ENCODE peak calls at places on chromosomes 7 and 10, in nine cellular contexts. J is left lung; F is transverse colon; V is GM23338; P is mammary epithelial cell; I is adrenal gland; C is cardiac muscle cell; R is HCT116; U is CD8-positive, alpha-beta T cell. X is an unnamed sample. For H3K27me3, the result is how much of the 10 kb centered on the place peaks cover.

GRCh38 chr7:149878523-149878921 is 4.8 kb downstream of the ATP6V0E2 start:
- DNase-seq in J (no peak), F (no peak), V (no peak), P (no peak), I (no peak), C (no peak), R (no peak), U (no peak), X (no peak)

GRCh38 chr10:70956029-70956759 is 67.8 kb upstream of the PCBD1 start:
- DNase-seq in J (no peak), F (no peak), V (peak), P (no peak), I (no peak), C (no peak), R (no peak), U (no peak), X (no peak)

GRCh38 chr7:158239290-158239981 is 348.2 kb downstream of the PTPRN2 start:
- DNase-seq in J (no peak), F (peak), V (no peak), P (no peak), I (no peak), C (no peak), R (no peak), U (no peak), X (no peak)

GRCh38 chr10:46267132-46267985 is 19.4 kb upstream of the ANTXRL start:
- DNase-seq in J (no peak), F (no peak), V (no peak), P (no peak), I (no peak), C (no peak), R (no peak), U (peak), X (no peak)

GRCh38 chr7:51019891-51020855 is 237.5 kb upstream of the GRB10 start:
- DNase-seq in J (no peak), F (no peak), V (no peak), P (no peak), I (no peak), C (no peak), R (no peak), U (no peak), X (no peak)

GRCh38 chr10:82190432-82191260 is 315.7 kb downstream of the NRG3 start:
- DNase-seq in J (no peak), F (no peak), V (no peak), P (no peak), I (no peak), C (peak), R (no peak), U (no peak), X (no peak)

GRCh38 chr7:151728286-151728660 is 148.6 kb downstream of the PRKAG2 start:
- DNase-seq in J (no peak), F (no peak), V (no peak), P (no peak), I (no peak), C (no peak), R (no peak), U (no peak), X (no peak)

GRCh38 chr7:28356619-28357018 is 55.7 kb upstream of the CREB5 start:
- DNase-seq in J (no peak), F (no peak), V (no peak), P (no peak), I (no peak), C (no peak), R (no peak), U (no peak), X (no peak)

GRCh38 chr7:6251653-6252052 is 20.8 kb downstream of the CYTH3 start:
- DNase-seq in J (no peak), F (no peak), V (no peak), P (no peak), I (no peak), C (no peak), R (no peak), U (no peak), X (no peak)

GRCh38 chr10:91415816-91416215 is 5.7 kb downstream of the HECTD2 start:
- DNase-seq in J (no peak), F (no peak), V (no peak), P (no peak), I (no peak), C (no peak), R (no peak), U (no peak), X (no peak)

GRCh38 chr7:98244871-98245270 is 7.2 kb downstream of the TECPR1 start:
- DNase-seq in J (no peak), F (no peak), V (no peak), P (no peak), I (peak), C (no peak), R (no peak), U (no peak), X (no peak)

GRCh38 chr10:27482984-27483956 is 20.8 kb upstream of the RAB18 start:
- DNase-seq in J (no peak), F (no peak), V (peak), P (peak), I (no peak), C (no peak), R (no peak), U (no peak), X (no peak)

GRCh38 chr10:36602374-36602773 is 523.0 kb upstream of the ANKRD30A start:
- DNase-seq in J (no peak), F (no peak), V (no peak), P (peak), I (no peak), C (peak), R (no peak), U (no peak), X (no peak)

GRCh38 chr7:54529568-54529967 is 12.6 kb upstream of the VSTM2A start:
- DNase-seq in J (no peak), F (no peak), V (no peak), P (no peak), I (no peak), C (no peak), R (no peak), U (no peak), X (no peak)

GRCh38 chr7:17033245-17033644 is 151.5 kb upstream of the AGR3 start:
- DNase-seq in J (peak), F (peak), V (no peak), P (no peak), I (no peak), C (no peak), R (no peak), U (no peak), X (no peak)

GRCh38 chr7:143331179-143331825 is 15.4 kb downstream of the CLCN1 start:
- DNase-seq in J (peak), F (no peak), V (no peak), P (peak), I (no peak), C (peak), R (no peak), U (no peak), X (no peak)

GRCh38 chr7:131654668-131655326 is 98.4 kb upstream of the PODXL start:
- DNase-seq in J (peak), F (peak), V (peak), P (peak), I (peak), C (peak), R (peak), U (peak), X (peak)

GRCh38 chr7:30915751-30916150 is 4.1 kb downstream of the AQP1 start:
- DNase-seq in J (no peak), F (no peak), V (no peak), P (no peak), I (no peak), C (no peak), R (no peak), U (no peak), X (no peak)

GRCh38 chr10:101839421-101840063 is 4.1 kb downstream of the KCNIP2 start:
- DNase-seq in J (no peak), F (peak), V (peak), P (peak), I (peak), C (peak), R (peak), U (peak), X (peak)

GRCh38 chr10:65313406-65313805 is 1612.4 kb upstream of the LRRTM3 start:
- DNase-seq in J (no peak), F (no peak), V (no peak), P (peak), I (no peak), C (peak), R (no peak), U (no peak), X (no peak)

GRCh38 chr7:43834463-43835251 is 34.7 kb downstream of the MRPS24 start:
- DNase-seq in J (no peak), F (no peak), V (no peak), P (peak), I (no peak), C (peak), R (no peak), U (peak), X (peak)

GRCh38 chr7:129664029-129665012 is 52.8 kb downstream of the NRF1 start:
- DNase-seq in J (no peak), F (no peak), V (peak), P (peak), I (no peak), C (peak), R (peak), U (no peak), X (no peak)

GRCh38 chr7:136183981-136184380 is 206.8 kb upstream of the MTPN start:
- DNase-seq in J (no peak), F (no peak), V (peak), P (no peak), I (no peak), C (no peak), R (no peak), U (no peak), X (no peak)

GRCh38 chr7:99033765-99034164 is 110.1 kb downstream of the SMURF1 start:
- DNase-seq in J (no peak), F (no peak), V (no peak), P (no peak), I (no peak), C (no peak), R (no peak), U (no peak), X (no peak)

GRCh38 chr10:22315455-22316285 is 518 bp upstream of the COMMD3 start:
- DNase-seq in J (no peak), F (no peak), V (peak), P (no peak), I (no peak), C (no peak), R (no peak), U (no peak), X (no peak)

GRCh38 chr10:71493741-71494140 is 97.0 kb downstream of the CDH23 start:
- DNase-seq in J (no peak), F (no peak), V (no peak), P (peak), I (no peak), C (no peak), R (no peak), U (no peak), X (no peak)

GRCh38 chr7:27115161-27116018 is 12.9 kb upstream of the HOXA2 start:
- DNase-seq in J (no peak), F (peak), V (peak), P (peak), I (peak), C (no peak), R (peak), U (peak), X (no peak)

GRCh38 chr7:23372671-23373070 is 73.5 kb downstream of the MALSU1 start:
- DNase-seq in J (no peak), F (no peak), V (no peak), P (no peak), I (no peak), C (peak), R (no peak), U (no peak), X (no peak)

GRCh38 chr7:22016547-22016946 is 70.8 kb upstream of the CDCA7L start:
- DNase-seq in J (no peak), F (no peak), V (no peak), P (no peak), I (no peak), C (no peak), R (no peak), U (no peak), X (no peak)

GRCh38 chr10:110486680-110487410 is 10.9 kb upstream of the DUSP5 start:
- DNase-seq in J (no peak), F (no peak), V (no peak), P (no peak), I (no peak), C (no peak), R (no peak), U (no peak), X (no peak)

GRCh38 chr10:123800821-123801220 is 90.8 kb downstream of the CPXM2 start:
- DNase-seq in J (no peak), F (no peak), V (no peak), P (no peak), I (no peak), C (no peak), R (no peak), U (no peak), X (no peak)

DNA sequence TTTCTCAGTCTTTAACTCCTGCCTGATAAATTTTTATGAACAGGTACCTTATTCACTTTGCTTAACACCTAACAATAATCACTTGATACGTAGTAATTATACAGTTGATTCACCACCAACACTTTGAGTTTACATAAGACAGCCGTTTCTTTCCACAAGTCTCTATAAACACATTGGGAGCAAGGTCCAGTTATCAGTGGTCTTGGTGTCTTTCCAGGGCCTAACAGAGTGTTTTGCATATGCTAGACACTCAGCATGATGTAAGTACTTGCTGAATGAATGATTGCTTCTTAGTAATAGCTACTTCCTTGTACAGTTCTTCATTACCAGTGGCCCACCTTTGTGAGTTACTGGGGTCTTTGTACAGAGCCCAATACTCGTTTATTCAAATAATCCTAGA is 6.4 kb downstream of the CLDN12 start:
- DNase-seq in J (no peak), F (peak), V (no peak), P (no peak), I (no peak), C (peak), R (no peak), U (no peak), X (no peak)
- TF ChIP-seq CTCF in J (no peak), F (no peak), V (no peak), P (no peak), I (no peak), C (no peak), R (no peak), U (no peak), X (no peak)

DNA sequence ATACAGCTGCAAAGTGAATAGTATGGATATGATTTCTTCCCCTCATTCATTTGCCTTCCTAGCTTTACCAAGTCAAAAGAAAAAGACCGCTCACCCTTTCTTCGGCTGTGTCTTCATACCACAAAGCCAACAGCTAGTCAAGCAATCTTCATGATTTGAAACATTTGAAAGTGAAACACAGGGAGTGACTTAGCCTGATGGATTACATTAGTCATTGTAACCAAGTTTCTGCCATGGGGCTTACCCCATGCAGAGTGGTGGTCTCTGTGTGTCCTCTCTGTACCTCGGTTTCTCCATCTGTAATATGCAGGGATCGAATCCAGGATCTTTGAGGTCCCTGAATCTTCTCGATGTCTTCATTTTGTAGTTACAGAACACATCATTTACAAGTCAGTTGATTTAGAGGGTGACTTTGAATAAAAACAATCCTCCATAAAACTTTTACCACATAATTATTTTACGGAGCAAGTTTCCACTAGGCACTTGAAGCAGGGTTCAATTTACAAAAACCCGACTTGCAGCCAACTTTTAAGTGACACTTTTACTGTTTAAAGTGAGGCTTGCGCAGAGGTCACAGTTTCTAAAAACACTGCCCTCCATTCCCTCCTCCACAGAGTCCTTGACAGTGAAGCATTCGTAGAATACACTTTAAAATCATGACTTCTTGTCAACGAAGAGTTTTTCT is 2.2 kb upstream of the LGI1 start:
- DNase-seq in J (no peak), F (no peak), V (no peak), P (no peak), I (no peak), C (no peak), R (no peak), U (no peak), X (no peak)
- H3K27me3 ChIP-seq in J (under half), F (under half), V (under half), P (under half), I (under half), C (under half), R (under half), U (under half), X (under half)

GRCh38 chr7:602341-603141 is 82.9 kb upstream of the PDGFA start:
- DNase-seq in J (peak), F (peak), V (peak), P (no peak), I (no peak), C (no peak), R (no peak), U (no peak), X (no peak)
- H3K27ac ChIP-seq in J (peak), F (peak), V (peak), P (no peak), I (peak), C (no peak), R (no peak), U (peak), X (peak)

GRCh38 chr10:29243750-29244149 is 45.1 kb upstream of the LYZL1 start:
- DNase-seq in J (no peak), F (no peak), V (peak), P (peak), I (no peak), C (no peak), R (peak), U (no peak), X (no peak)
- TF ChIP-seq CTCF in J (no peak), F (no peak), V (peak), P (peak), I (peak), C (peak), R (peak), U (no peak), X (no peak)

DNA sequence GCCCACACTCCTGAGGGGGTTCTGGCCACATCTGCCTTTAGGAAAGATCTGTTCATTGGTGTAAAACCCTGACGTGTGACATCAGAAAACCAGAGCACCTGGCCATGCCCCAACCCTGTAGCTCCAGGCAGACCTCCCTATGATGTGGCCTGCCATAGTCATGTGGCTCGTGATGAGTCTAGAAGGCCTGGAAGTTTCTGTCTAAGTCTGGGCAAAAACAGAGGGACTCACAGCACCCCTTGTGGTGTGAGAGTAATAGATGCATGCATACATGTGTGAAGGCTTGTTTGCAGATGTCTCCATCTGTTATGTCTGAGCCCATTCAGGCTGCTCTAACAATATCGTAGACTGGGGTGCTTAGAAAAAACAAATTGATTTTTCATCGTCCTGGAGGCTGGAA is 309.3 kb downstream of the PAXIP1 start:
- DNase-seq in J (no peak), F (no peak), V (no peak), P (no peak), I (no peak), C (no peak), R (no peak), U (no peak), X (no peak)
- H3K27me3 ChIP-seq in J (under half), F (under half), V (under half), P (under half), I (under half), C (under half), R (under half), U (under half), X (under half)

DNA sequence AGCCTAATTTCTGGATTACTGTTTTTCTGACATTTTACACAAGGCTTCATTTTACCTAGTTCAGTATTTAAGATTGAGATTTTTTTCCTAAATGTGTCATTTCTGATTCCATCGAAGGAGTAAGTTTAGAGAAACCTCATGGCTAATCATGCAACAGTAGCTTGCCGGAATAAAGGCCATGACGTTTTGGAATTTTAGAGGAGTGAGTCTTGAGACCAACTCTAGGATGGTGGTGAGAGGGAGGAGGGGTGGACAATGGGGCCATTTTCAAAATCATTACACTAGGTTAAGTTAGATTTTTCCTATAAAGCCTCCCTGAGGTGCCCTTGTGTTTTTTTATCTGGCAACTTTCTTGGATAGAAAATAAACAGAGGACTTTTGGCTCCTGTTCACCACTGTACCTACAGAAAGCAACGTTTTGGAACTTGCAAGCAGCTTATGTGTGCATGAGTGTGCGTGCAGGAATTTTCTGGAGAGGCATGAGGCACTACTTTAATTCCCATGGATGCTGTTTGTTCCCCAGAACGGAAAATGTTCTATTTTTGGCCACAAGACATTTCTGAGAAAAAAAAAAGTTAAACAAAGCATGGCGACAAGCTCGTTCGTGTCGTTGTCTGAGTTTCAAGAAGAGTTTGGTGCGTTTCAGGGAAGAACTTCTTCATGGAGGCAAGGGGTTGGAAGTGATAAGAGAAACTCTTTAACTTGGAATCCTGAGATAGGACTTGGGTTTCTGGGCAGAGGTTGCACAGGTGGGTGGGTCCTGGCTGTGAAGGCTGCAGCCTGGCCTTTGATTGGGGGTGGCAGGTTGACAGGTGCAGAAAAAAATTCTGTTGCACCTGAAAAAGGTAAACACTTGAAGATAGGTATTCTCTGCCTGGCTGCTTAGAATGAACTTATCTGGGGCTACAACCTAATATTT is 178.1 kb downstream of the PTEN start:
- DNase-seq in J (no peak), F (no peak), V (no peak), P (no peak), I (no peak), C (peak), R (no peak), U (no peak), X (no peak)
- H3K27ac ChIP-seq in J (peak), F (no peak), V (no peak), P (no peak), I (no peak), C (no peak), R (no peak), U (no peak), X (no peak)

GRCh38 chr10:5589963-5590511 is 65.3 kb downstream of the CALML3 start:
- DNase-seq in J (no peak), F (no peak), V (no peak), P (peak), I (no peak), C (peak), R (no peak), U (no peak), X (no peak)
- TF ChIP-seq CTCF in J (no peak), F (no peak), V (peak), P (peak), I (no peak), C (peak), R (no peak), U (no peak), X (no peak)

X was measured in CD4-positive, alpha-beta T cell.